ENCODE peak calls at places on chromosomes 2 and 18, in six cellular contexts. I is SK-N-SH, A is HepG2, M is A549, L is IMR-90, K is K562. W is an unnamed sample.

GRCh38 chr2:237854295-237854694 is 5.1 kb upstream of the RAMP1 start:
- DNase-seq in K (no peak), I (no peak), A (no peak), M (no peak), L (no peak), W (no peak)

GRCh38 chr2:172096661-172097547 is 5.8 kb downstream of the DLX2 start:
- DNase-seq in M (no peak), A (no peak), L (peak), I (peak), K (no peak), W (no peak)

GRCh38 chr2:56155188-56155587 is 28.6 kb upstream of the CCDC85A start:
- DNase-seq in L (no peak), M (no peak), A (no peak), K (no peak), I (no peak), W (no peak)

GRCh38 chr18:59560556-59560955 is 136.7 kb downstream of the CCBE1 start:
- DNase-seq in L (no peak), M (no peak), K (no peak), A (no peak), I (no peak), W (no peak)

GRCh38 chr2:173555833-173556232 is 201.2 kb downstream of the CDCA7 start:
- DNase-seq in I (no peak), A (no peak), M (no peak), L (no peak), K (no peak), W (no peak)

GRCh38 chr2:136247204-136247990 is 129.4 kb upstream of the CXCR4 start:
- DNase-seq in A (no peak), M (no peak), I (no peak), L (no peak), K (no peak), W (no peak)

GRCh38 chr2:215612770-215613169 is 176.9 kb upstream of the FN1 start:
- DNase-seq in I (no peak), A (no peak), L (peak), M (no peak), K (no peak), W (no peak)

GRCh38 chr2:232988444-232988843 is 24.6 kb downstream of the NGEF start:
- DNase-seq in I (no peak), A (peak), M (peak), K (no peak), L (peak), W (no peak)

GRCh38 chr2:100140582-100140981 is 1.8 kb downstream of the AFF3 start:
- DNase-seq in A (no peak), M (no peak), I (no peak), K (no peak), L (no peak), W (no peak)

GRCh38 chr18:13382990-13383821 is 164.6 kb downstream of the LDLRAD4 start:
- DNase-seq in A (no peak), L (no peak), K (no peak), I (no peak), M (no peak), W (no peak)

GRCh38 chr2:45705233-45705632 is 53.8 kb downstream of the PRKCE start:
- DNase-seq in K (no peak), I (no peak), A (no peak), L (no peak), M (no peak), W (no peak)

GRCh38 chr2:157492189-157492773 is 48.4 kb upstream of the CYTIP start:
- DNase-seq in M (peak), I (peak), A (peak), K (peak), L (peak), W (peak)

GRCh38 chr18:77102246-77103040 is 30.1 kb downstream of the MBP start:
- DNase-seq in M (no peak), I (peak), L (peak), A (no peak), K (no peak), W (no peak)

GRCh38 chr2:40287201-40287600 is 164.7 kb downstream of the SLC8A1 start:
- DNase-seq in M (no peak), I (no peak), L (peak), K (no peak), A (no peak), W (no peak)

GRCh38 chr18:32714571-32715148 is 58.2 kb downstream of the KLHL14 start:
- DNase-seq in L (peak), I (peak), M (peak), K (no peak), A (peak), W (peak)

GRCh38 chr2:120576509-120577474 is 158.9 kb upstream of the GLI2 start:
- DNase-seq in A (no peak), L (peak), I (peak), M (no peak), K (no peak), W (no peak)
- TF ChIP-seq USF2 in A (no peak), L (no peak), I (no peak), M (no peak), K (no peak), W (no peak)

GRCh38 chr2:188292446-188293239 is 969 bp downstream of the GULP1 start:
- DNase-seq in K (peak), M (peak), I (peak), L (peak), A (no peak), W (peak)
- TF ChIP-seq USF2 in K (no peak), M (no peak), I (no peak), L (no peak), A (no peak), W (no peak)

GRCh38 chr2:210215120-210215519 is 10.1 kb downstream of the ACADL start:
- DNase-seq in M (no peak), I (no peak), L (no peak), K (no peak), A (no peak), W (no peak)
- TF ChIP-seq USF2 in M (no peak), I (no peak), L (no peak), K (no peak), A (no peak), W (no peak)

DNA sequence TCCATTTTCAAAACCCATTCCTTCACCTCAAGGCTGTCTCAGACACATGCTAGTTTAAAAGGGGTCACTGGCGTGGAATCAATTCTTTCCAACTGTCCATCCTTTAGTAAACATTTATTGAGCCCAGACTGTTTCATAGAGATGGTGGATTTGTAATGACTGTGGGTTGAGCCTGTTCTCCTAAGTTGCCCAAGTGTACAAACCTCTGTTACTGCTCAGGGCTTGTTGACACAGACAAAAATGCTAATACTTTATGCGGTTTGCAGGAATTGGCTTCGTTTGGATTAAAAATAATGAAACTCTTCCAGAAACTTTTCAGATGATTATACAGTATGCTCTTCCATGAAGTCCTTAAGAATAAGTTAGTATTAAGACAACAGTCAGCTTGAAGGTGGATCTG is 83.6 kb upstream of the MGAT5 start:
- DNase-seq in M (no peak), I (no peak), A (no peak), K (no peak), L (peak), W (no peak)
- TF ChIP-seq USF2 in M (no peak), I (no peak), A (no peak), K (no peak), L (no peak), W (no peak)

DNA sequence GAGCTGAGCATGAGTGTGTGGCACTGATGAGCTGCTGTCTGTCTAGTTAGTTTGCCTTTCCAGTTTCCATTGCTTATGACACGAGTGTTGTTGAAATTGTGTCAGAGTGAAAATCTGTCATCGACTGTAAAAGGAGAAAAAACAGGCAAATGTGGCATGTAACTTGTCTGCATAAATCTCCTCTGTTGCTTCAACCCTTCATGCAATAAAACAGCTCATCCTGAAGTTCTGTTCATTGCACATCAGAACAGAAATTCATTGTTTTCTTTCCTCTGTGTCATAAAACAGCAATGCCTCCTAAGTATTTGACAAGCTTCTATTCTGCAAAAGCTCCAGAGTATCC is 432.1 kb downstream of the MEIS1 start:
- DNase-seq in L (no peak), A (no peak), I (no peak), K (no peak), M (no peak), W (no peak)
- TF ChIP-seq USF2 in L (no peak), A (no peak), I (no peak), K (no peak), M (no peak), W (no peak)

GRCh38 chr2:29660216-29660615 is 261.2 kb downstream of the ALK start:
- DNase-seq in K (no peak), I (no peak), M (no peak), A (no peak), L (no peak), W (no peak)

GRCh38 chr2:29663266-29663665 is 258.1 kb downstream of the ALK start:
- DNase-seq in M (peak), K (no peak), L (peak), I (no peak), A (no peak), W (no peak)

GRCh38 chr2:29664578-29664977 is 256.8 kb downstream of the ALK start:
- DNase-seq in A (no peak), L (no peak), K (no peak), M (no peak), I (no peak), W (no peak)

GRCh38 chr2:29657674-29658073 is 263.7 kb downstream of the ALK start:
- DNase-seq in I (no peak), K (no peak), M (no peak), A (no peak), L (no peak), W (no peak)

DNA sequence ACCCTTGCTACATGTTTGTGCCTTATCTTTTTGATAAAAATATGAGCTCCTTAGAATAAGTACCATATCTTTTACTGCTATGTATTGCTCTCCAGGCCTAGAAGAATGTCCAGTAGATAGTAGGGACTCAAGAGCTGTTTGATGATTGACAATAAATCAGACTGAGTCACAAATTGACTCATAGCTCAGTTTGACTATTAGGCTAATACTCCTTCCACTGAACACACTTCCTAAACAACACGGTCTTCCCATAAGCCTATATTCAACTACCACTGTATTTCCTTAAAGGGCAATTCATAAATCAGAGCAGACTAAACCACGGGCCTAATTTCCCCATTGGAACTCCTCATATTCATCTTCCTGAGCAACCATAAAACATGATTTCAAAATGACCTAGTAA is 258.5 kb downstream of the ALK start:
- DNase-seq in I (no peak), L (peak), M (no peak), K (no peak), A (no peak), W (no peak)
- TF ChIP-seq USF2 in I (no peak), L (no peak), M (no peak), K (no peak), A (no peak), W (no peak)

GRCh38 chr18:79385326-79385725 is 10.4 kb upstream of the NFATC1 start:
- DNase-seq in L (no peak), M (no peak), I (no peak), K (no peak), A (no peak), W (no peak)
- TF ChIP-seq USF2 in L (no peak), M (no peak), I (no peak), K (no peak), A (no peak), W (no peak)

DNA sequence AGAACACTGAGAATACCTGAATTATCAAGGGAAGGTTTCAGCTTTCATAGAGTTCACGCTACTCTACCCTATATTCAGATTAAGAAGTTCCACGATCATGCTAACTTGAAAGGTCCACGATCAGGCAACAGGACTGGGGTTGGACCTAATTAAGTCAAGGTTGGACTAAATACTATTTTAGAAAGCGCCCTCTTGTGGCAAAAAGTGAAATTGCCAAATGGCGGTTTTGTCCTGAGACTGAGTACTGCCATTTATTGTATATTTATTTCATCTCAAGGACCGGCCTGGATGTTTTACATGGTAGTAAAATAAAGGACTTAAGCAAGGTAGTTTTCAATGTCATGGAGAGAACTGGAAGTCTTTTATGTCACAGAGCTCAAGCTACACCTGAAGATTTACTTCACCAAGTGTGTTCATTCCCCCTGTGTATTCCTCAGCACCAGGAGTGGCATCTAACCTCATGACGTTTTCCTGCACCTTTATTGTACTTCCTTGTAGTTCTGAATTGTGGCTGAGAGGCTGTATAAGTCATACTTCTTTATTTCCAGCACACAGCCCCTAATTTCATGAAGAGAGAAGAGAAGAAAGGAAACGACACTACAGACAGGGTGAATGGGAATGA is 56.8 kb downstream of the SRD5A2 start:
- DNase-seq in L (peak), M (peak), K (peak), I (peak), A (peak), W (peak)
- TF ChIP-seq USF2 in L (no peak), M (no peak), K (no peak), I (no peak), A (no peak), W (no peak)